ENCODE peak calls at places on chromosomes 13 and 19, in eight cellular contexts. L is activated CD8-positive, alpha-beta memory T cell treated with anti-CD3 and anti-CD28 coated beads for 1 hour; M is left kidney; W is NCI-H2081; T is SK-N-SH; B is heart left ventricle; H is activated CD4-positive, CD25-positive, alpha-beta regulatory T cell; Q is PC-9. F is an unnamed sample.
A peak's percentile ranks its signal among the peaks of the same experiment; 100 is the strongest.

GRCh38 chr13:24680258-24680920 is at the start of gene ATP12A:
- DNase-seq in L (no peak), M (peak; percentile 77), W (peak; percentile 24), T (peak; percentile 59), B (no peak), H (no peak), Q (peak; percentile 22), F (no peak)

GRCh38 chr13:19957320-19958118 is 1.0 kb upstream of the ZMYM2 start:
- DNase-seq in L (peak; percentile 69), M (peak; percentile 94), W (peak; percentile 85), T (peak; percentile 66), B (peak; percentile 76), H (peak; percentile 45), Q (peak; percentile 54), F (peak; percentile 48)

GRCh38 chr19:50264483-50265186 is 61.2 kb downstream of the MYH14 start:
- DNase-seq in L (no peak), M (no peak), W (no peak), T (no peak), B (no peak), H (no peak), Q (no peak), F (no peak)

GRCh38 chr19:47430041-47430802 is 10.9 kb upstream of the MEIS3 start:
- DNase-seq in L (no peak), M (peak; percentile 74), W (no peak), T (no peak), B (no peak), H (no peak), Q (peak; percentile 34), F (peak; percentile 64)

GRCh38 chr13:23899555-23899954 is 2.3 kb upstream of the C1QTNF9B start:
- DNase-seq in L (no peak), M (peak; percentile 72), W (peak; percentile 32), T (peak; percentile 36), B (no peak), H (no peak), Q (peak; percentile 11), F (no peak)

GRCh38 chr13:112576191-112576590 is 11.8 kb downstream of the TUBGCP3 start:
- DNase-seq in L (no peak), M (peak; percentile 26), W (no peak), T (no peak), B (no peak), H (no peak), Q (no peak), F (peak; percentile 52)

GRCh38 chr19:7975037-7975436 is 30.4 kb downstream of the ELAVL1 start:
- DNase-seq in L (no peak), M (no peak), W (no peak), T (no peak), B (peak; percentile 45), H (no peak), Q (no peak), F (no peak)

GRCh38 chr19:2462635-2463421 is 6.1 kb upstream of the LMNB2 start:
- DNase-seq in L (no peak), M (peak; percentile 98), W (peak; percentile 76), T (peak; percentile 84), B (peak; percentile 91), H (no peak), Q (peak; percentile 59), F (peak; percentile 81)

GRCh38 chr13:32403108-32403507 is 24.8 kb downstream of the N4BP2L1 start:
- DNase-seq in L (no peak), M (no peak), W (no peak), T (no peak), B (no peak), H (no peak), Q (no peak), F (no peak)

GRCh38 chr13:110714798-110715394 is 1.4 kb downstream of the ING1 start:
- DNase-seq in L (peak; percentile 40), M (peak; percentile 86), W (peak; percentile 76), T (no peak), B (peak; percentile 77), H (no peak), Q (no peak), F (peak; percentile 92)

GRCh38 chr13:110576736-110577476 is 15.4 kb upstream of the RAB20 start:
- DNase-seq in L (no peak), M (no peak), W (no peak), T (no peak), B (no peak), H (no peak), Q (no peak), F (no peak)

GRCh38 chr19:18589380-18590272 is 1.0 kb downstream of the REX1BD start:
- DNase-seq in L (peak; percentile 59), M (peak; percentile 90), W (peak; percentile 68), T (peak; percentile 85), B (peak; percentile 56), H (peak; percentile 52), Q (peak; percentile 70), F (peak; percentile 27)